ENCODE peak calls at places on chromosomes 16 and 17, in five cellular contexts. M, X, F, W and U are unnamed samples.

GRCh38 chr16:81695431-81695890 is 83.6 kb upstream of the PLCG2 start:
- DNase-seq in M (no peak), X (no peak), F (no peak), W (no peak), U (no peak)

GRCh38 chr17:75668489-75668888 is 1.4 kb downstream of the SAP30BP start:
- DNase-seq in M (no peak), X (no peak), F (no peak), W (no peak), U (no peak)

GRCh38 chr16:57694556-57695377 is at the start of gene DRC7:
- DNase-seq in M (peak), X (no peak), F (peak), W (no peak), U (peak)

GRCh38 chr17:12545877-12546513 is 119.7 kb upstream of the MYOCD start:
- DNase-seq in M (peak), X (no peak), F (no peak), W (no peak), U (no peak)

GRCh38 chr17:81161972-81162371 is 3.3 kb upstream of the PVALEF start:
- DNase-seq in M (no peak), X (no peak), F (no peak), W (no peak), U (no peak)

GRCh38 chr17:73319766-73320165 is 8.0 kb upstream of the CDC42EP4 start:
- DNase-seq in M (no peak), X (no peak), F (no peak), W (no peak), U (no peak)

GRCh38 chr16:31699601-31700000 is 171.9 kb downstream of the AHSP start:
- DNase-seq in M (no peak), X (no peak), F (no peak), W (no peak), U (no peak)

GRCh38 chr16:684961-685696 is 995 bp upstream of the JMJD8 start:
- DNase-seq in M (no peak), X (no peak), F (no peak), W (no peak), U (no peak)

GRCh38 chr16:11605564-11605886 is 18.8 kb upstream of the LITAF start:
- DNase-seq in M (no peak), X (no peak), F (no peak), W (no peak), U (no peak)

GRCh38 chr17:16918443-16918842 is 53.5 kb downstream of the TNFRSF13B start:
- DNase-seq in M (no peak), X (no peak), F (peak), W (no peak), U (no peak)

GRCh38 chr17:49976163-49976827 is 7.3 kb downstream of the DLX4 start:
- DNase-seq in M (no peak), X (no peak), F (no peak), W (no peak), U (no peak)

GRCh38 chr17:46832945-46833839 is 14.7 kb upstream of the WNT3 start:
- DNase-seq in M (no peak), X (no peak), F (no peak), W (no peak), U (no peak)

GRCh38 chr16:9258423-9259051 is 167.1 kb downstream of the HAPSTR1 start:
- DNase-seq in M (peak), X (no peak), F (no peak), W (no peak), U (no peak)

GRCh38 chr16:56121156-56121500 is 70.2 kb upstream of the GNAO1 start:
- DNase-seq in M (no peak), X (no peak), F (no peak), W (no peak), U (no peak)

GRCh38 chr16:28531777-28532744 is 6.7 kb downstream of the NUPR1 start:
- DNase-seq in M (peak), X (no peak), F (peak), W (peak), U (peak)

GRCh38 chr17:76467366-76467765 is at the start of gene AANAT:
- DNase-seq in M (no peak), X (no peak), F (no peak), W (no peak), U (no peak)

GRCh38 chr17:59506907-59507726 is 58.3 kb upstream of the DHX40 start:
- DNase-seq in M (no peak), X (no peak), F (no peak), W (no peak), U (no peak)

GRCh38 chr17:59502800-59503199 is 62.6 kb upstream of the DHX40 start:
- DNase-seq in M (no peak), X (no peak), F (no peak), W (no peak), U (no peak)

GRCh38 chr17:59503489-59503888 is 61.9 kb upstream of the DHX40 start:
- DNase-seq in M (no peak), X (no peak), F (no peak), W (no peak), U (no peak)

GRCh38 chr17:59505610-59506276 is 59.7 kb upstream of the DHX40 start:
- DNase-seq in M (no peak), X (no peak), F (no peak), W (no peak), U (no peak)

GRCh38 chr17:59504821-59505220 is 60.6 kb upstream of the DHX40 start:
- DNase-seq in M (no peak), X (no peak), F (no peak), W (no peak), U (no peak)
- TF ChIP-seq CTCF in M (no peak), X (no peak), F (no peak), W (no peak), U (no peak)

DNA sequence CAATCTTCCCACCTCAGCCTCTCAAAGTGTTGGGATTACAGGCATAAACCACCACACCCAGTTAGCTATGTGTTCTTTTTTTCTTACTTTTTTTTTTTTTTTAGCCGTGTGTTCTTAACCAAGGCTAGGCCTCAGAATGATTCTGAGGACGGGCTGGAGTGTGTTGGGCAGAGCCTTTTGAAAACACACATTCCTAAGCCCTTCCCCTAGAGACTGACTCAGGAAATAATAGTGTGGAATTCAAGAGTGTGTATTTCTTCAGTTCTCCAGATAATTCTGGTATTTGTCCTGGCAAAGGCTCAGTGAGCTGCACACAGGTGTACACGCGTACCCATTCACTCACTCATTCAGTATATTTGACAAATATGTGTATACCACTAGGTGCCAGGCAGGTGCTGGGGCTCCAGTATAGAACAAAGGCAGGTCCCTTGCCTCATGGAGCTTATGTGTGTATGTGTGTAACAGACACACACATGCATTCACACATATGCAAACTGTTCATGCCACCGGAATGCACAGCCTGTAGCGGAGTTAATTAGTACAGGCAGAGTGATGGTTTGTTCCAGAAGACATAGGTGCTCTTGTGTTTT is 19.4 kb upstream of the NFATC3 start:
- DNase-seq in M (no peak), X (no peak), F (peak), W (no peak), U (no peak)
- H3K27ac ChIP-seq in M (peak), X (peak), F (no peak), W (peak), U (peak)

GRCh38 chr17:58113947-58114346 is 30.7 kb downstream of the DYNLL2 start:
- DNase-seq in M (no peak), X (no peak), F (no peak), W (no peak), U (no peak)
- H3K4me3 ChIP-seq in M (no peak), X (no peak), F (no peak), W (no peak), U (no peak)

GRCh38 chr17:4295686-4296085 is 31.9 kb upstream of the ANKFY1 start:
- DNase-seq in M (no peak), X (no peak), F (no peak), W (no peak), U (no peak)
- TF ChIP-seq CTCF in M (no peak), X (no peak), F (no peak), W (no peak), U (no peak)

GRCh38 chr17:82246040-82246364 is 17.2 kb downstream of the SLC16A3 start:
- DNase-seq in M (no peak), X (no peak), F (no peak), W (no peak), U (no peak)

GRCh38 chr17:82244413-82245140 is 15.7 kb downstream of the SLC16A3 start:
- DNase-seq in M (no peak), X (no peak), F (no peak), W (no peak), U (no peak)

GRCh38 chr17:82243648-82244412 is 15.0 kb downstream of the SLC16A3 start:
- DNase-seq in M (no peak), X (no peak), F (no peak), W (no peak), U (peak)

GRCh38 chr17:82246365-82247174 is 17.7 kb downstream of the SLC16A3 start:
- DNase-seq in M (no peak), X (no peak), F (peak), W (no peak), U (peak)

GRCh38 chr17:82245144-82246039 is 16.6 kb downstream of the SLC16A3 start:
- DNase-seq in M (no peak), X (no peak), F (no peak), W (no peak), U (no peak)
- H3K27ac ChIP-seq in M (no peak), X (peak), F (no peak), W (no peak), U (peak)

GRCh38 chr16:66107661-66108060 is 258.8 kb upstream of the CDH5 start:
- DNase-seq in M (no peak), X (no peak), F (no peak), W (no peak), U (no peak)
- H3K4me3 ChIP-seq in M (no peak), X (no peak), F (no peak), W (no peak), U (no peak)